ENCODE peak calls at places on chromosome 11, in six cellular contexts. Z is GM13977, C is endothelial cell, O is astrocyte of the spinal cord, A is CD14-positive monocyte, J is dorsolateral prefrontal cortex. Q is an unnamed sample.

GRCh38 chr11:96114178-96115070 is 190.5 kb upstream of the MTMR2 start:
- DNase-seq in Z (peak), C (no peak), O (no peak), A (no peak), J (no peak), Q (no peak)

GRCh38 chr11:32705309-32706033 is 89.0 kb downstream of the CCDC73 start:
- DNase-seq in Z (no peak), C (no peak), O (no peak), A (no peak), J (no peak), Q (no peak)

GRCh38 chr11:85052636-85053035 is 574.5 kb downstream of the DLG2 start:
- DNase-seq in Z (no peak), C (no peak), O (peak), A (no peak), J (no peak), Q (no peak)

GRCh38 chr11:75644370-75644769 is 24.5 kb downstream of the MAP6 start:
- DNase-seq in Z (no peak), C (no peak), O (no peak), A (no peak), J (no peak), Q (no peak)

GRCh38 chr11:87645626-87646025 is 529.6 kb downstream of the RAB38 start:
- DNase-seq in Z (no peak), C (no peak), O (no peak), A (no peak), J (no peak), Q (no peak)

GRCh38 chr11:87116185-87116584 is 78.5 kb downstream of the TMEM135 start:
- DNase-seq in Z (no peak), C (no peak), O (no peak), A (no peak), J (no peak), Q (no peak)

GRCh38 chr11:46948378-46949131 is 12.0 kb downstream of the CSTPP1 start:
- DNase-seq in Z (no peak), C (no peak), O (peak), A (no peak), J (no peak), Q (no peak)

GRCh38 chr11:117315285-117316196 is 515 bp downstream of the BACE1 start:
- DNase-seq in Z (peak), C (no peak), O (no peak), A (no peak), J (no peak), Q (no peak)

GRCh38 chr11:779955-780532 is 2.8 kb upstream of the GATD1 start:
- DNase-seq in Z (no peak), C (no peak), O (no peak), A (no peak), J (no peak), Q (no peak)

GRCh38 chr11:6251990-6252473 is 7.6 kb upstream of the CCKBR start:
- DNase-seq in Z (no peak), C (no peak), O (no peak), A (no peak), J (no peak), Q (no peak)

GRCh38 chr11:34633990-34634725 is 13.3 kb downstream of the EHF start:
- DNase-seq in Z (no peak), C (no peak), O (no peak), A (peak), J (no peak), Q (no peak)

GRCh38 chr11:108927791-108928545 is 263.1 kb downstream of the DDX10 start:
- DNase-seq in Z (no peak), C (no peak), O (no peak), A (no peak), J (no peak), Q (no peak)

GRCh38 chr11:57124912-57125311 is 56.8 kb upstream of the LRRC55 start:
- DNase-seq in Z (no peak), C (no peak), O (no peak), A (no peak), J (no peak), Q (no peak)

GRCh38 chr11:65498977-65499712 is at the start of gene MALAT1:
- DNase-seq in Z (peak), C (peak), O (peak), A (peak), J (peak), Q (peak)

GRCh38 chr11:94997437-94997836 is 23.9 kb downstream of the KDM4D start:
- DNase-seq in Z (no peak), C (no peak), O (no peak), A (no peak), J (no peak), Q (no peak)
- TF ChIP-seq CTCF in Z (peak), C (peak), O (no peak), A (no peak), J (no peak), Q (peak)

DNA sequence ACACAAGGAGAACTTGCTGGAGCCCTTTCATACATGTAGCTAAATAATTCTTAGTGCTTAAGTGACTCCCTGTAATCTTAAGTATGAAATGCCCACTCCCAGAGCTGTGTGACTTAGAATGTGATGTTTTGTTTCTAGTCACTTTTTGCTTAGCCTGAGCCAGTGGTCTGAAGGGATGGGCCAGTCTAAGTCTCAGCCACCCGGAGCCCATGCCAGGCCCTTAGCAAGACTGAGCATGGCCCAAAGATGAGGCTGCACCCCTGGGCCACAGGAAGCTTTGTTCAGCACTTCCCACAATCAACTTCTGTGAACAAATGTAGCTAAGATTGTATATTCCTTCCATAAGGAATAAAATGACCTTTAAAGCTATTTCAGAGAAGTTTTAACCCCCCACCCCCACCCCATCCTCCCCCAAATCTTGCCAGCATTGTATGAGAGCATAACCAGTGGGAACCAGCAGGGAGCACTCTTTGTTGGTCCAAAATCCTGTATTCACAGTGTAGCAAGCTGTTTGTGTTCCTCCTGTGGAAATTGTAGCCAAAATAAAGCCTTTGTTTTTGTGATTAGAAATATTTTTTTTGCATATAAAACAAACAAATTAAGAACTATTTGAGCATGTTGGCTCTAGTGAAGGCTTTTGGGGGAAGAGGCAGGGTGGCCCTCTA is 73.8 kb upstream of the GAL start:
- DNase-seq in Z (no peak), C (no peak), O (no peak), A (no peak), J (no peak), Q (no peak)
- TF ChIP-seq CTCF in Z (no peak), C (no peak), O (peak), A (no peak), J (no peak), Q (peak)

GRCh38 chr11:122271747-122272146 is 155.7 kb upstream of the BLID start:
- DNase-seq in Z (no peak), C (no peak), O (no peak), A (no peak), J (no peak), Q (no peak)

GRCh38 chr11:122277553-122277952 is 161.5 kb upstream of the BLID start:
- DNase-seq in Z (no peak), C (no peak), O (no peak), A (no peak), J (no peak), Q (no peak)

GRCh38 chr11:122275513-122275912 is 159.5 kb upstream of the BLID start:
- DNase-seq in Z (no peak), C (no peak), O (no peak), A (no peak), J (no peak), Q (no peak)

GRCh38 chr11:122271167-122271566 is 155.2 kb upstream of the BLID start:
- DNase-seq in Z (no peak), C (no peak), O (no peak), A (no peak), J (no peak), Q (no peak)

DNA sequence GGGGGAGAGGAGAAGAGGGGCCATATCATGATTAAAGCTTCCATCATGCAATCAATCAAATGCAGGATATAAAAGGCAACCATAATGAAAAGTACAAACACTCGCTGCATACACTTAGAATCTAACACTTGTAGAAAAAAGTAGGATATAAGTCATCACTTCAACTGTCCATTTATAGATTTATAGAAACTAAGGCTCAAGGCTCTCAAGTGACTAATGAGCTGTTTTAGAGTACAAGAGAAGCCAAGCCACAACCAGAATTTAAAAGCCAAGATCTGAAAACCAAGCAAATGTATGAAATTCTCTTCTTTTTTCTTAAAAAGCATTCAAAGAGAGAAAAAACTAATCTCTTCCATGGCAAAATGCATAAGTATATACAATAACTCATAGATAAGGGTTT is 160.2 kb upstream of the BLID start:
- DNase-seq in Z (no peak), C (no peak), O (no peak), A (no peak), J (no peak), Q (no peak)
- TF ChIP-seq CTCF in Z (no peak), C (no peak), O (no peak), A (no peak), J (no peak), Q (no peak)

GRCh38 chr11:2208691-2209369 is 37.2 kb upstream of the TH start:
- DNase-seq in Z (no peak), C (no peak), O (no peak), A (peak), J (no peak), Q (peak)
- TF ChIP-seq CTCF in Z (no peak), C (no peak), O (no peak), A (no peak), J (no peak), Q (peak)

Q was measured in chondrocyte.